ENCODE peak calls at places on chromosomes 7 and 10, in ten cellular contexts. B is MM.1S, R is neural crest cell, G is GM12865, A is H9, X is B cell, N is upper lobe of right lung, L is mammary epithelial cell, W is ovary, V is epithelial cell of esophagus. Q is an unnamed sample.

GRCh38 chr10:100826983-100827818 is 81.8 kb downstream of the PAX2 start:
- DNase-seq in A (peak), B (no peak), R (no peak), G (no peak), W (no peak), X (peak), V (peak), N (no peak), L (peak), Q (no peak)

GRCh38 chr7:112505495-112505894 is 24.7 kb downstream of the LSMEM1 start:
- DNase-seq in B (no peak), L (no peak), N (no peak), A (no peak), W (no peak), R (no peak), V (no peak), X (no peak), G (no peak), Q (no peak)

GRCh38 chr7:151754142-151754590 is 122.7 kb downstream of the PRKAG2 start:
- DNase-seq in N (peak), A (peak), R (peak), L (peak), V (peak), W (peak), G (peak), B (peak), X (peak), Q (peak)

GRCh38 chr7:139635521-139636240 is 112.2 kb downstream of the CLEC2L start:
- DNase-seq in G (no peak), W (no peak), X (no peak), A (no peak), N (no peak), R (no peak), B (no peak), L (no peak), V (no peak), Q (no peak)

GRCh38 chr7:38369816-38370493 is 96.5 kb upstream of the TARP start:
- DNase-seq in V (peak), G (peak), L (peak), B (peak), A (peak), N (peak), R (peak), X (peak), W (peak), Q (peak)

GRCh38 chr10:8136745-8137144 is 82.3 kb downstream of the GATA3 start:
- DNase-seq in B (no peak), L (no peak), W (no peak), X (no peak), V (no peak), R (no peak), A (no peak), G (no peak), N (no peak), Q (no peak)

GRCh38 chr10:31032515-31033132 is 959 bp upstream of the ZNF438 start:
- DNase-seq in V (no peak), A (no peak), X (no peak), N (peak), R (no peak), B (no peak), G (no peak), W (peak), L (no peak), Q (no peak)

GRCh38 chr7:137313196-137313595 is 30.3 kb downstream of the PTN start:
- DNase-seq in R (no peak), V (no peak), G (no peak), A (no peak), X (no peak), L (no peak), B (no peak), W (no peak), N (no peak), Q (no peak)

GRCh38 chr7:90430614-90431445 is 27.6 kb downstream of the CLDN12 start:
- DNase-seq in W (no peak), L (no peak), B (no peak), N (no peak), V (no peak), A (peak), G (no peak), R (no peak), X (no peak), Q (no peak)

GRCh38 chr7:90689256-90689655 is 93.1 kb downstream of the CDK14 start:
- DNase-seq in V (no peak), R (no peak), N (no peak), W (no peak), X (no peak), G (no peak), L (no peak), A (no peak), B (no peak), Q (no peak)

GRCh38 chr10:110610308-110610774 is 33.8 kb upstream of the RBM20 start:
- DNase-seq in A (peak), W (no peak), R (peak), X (peak), B (peak), N (no peak), G (peak), V (peak), L (peak), Q (peak)

GRCh38 chr10:89346264-89346971 is 18.6 kb downstream of the IFIT3 start:
- DNase-seq in W (no peak), A (no peak), X (no peak), V (peak), G (no peak), N (no peak), B (no peak), L (peak), R (no peak), Q (no peak)

GRCh38 chr10:110353244-110354119 is 48.8 kb upstream of the SMNDC1 start:
- DNase-seq in V (peak), G (no peak), A (peak), N (no peak), B (peak), R (no peak), L (peak), W (no peak), X (peak), Q (peak)

GRCh38 chr7:158737064-158737695 is 32.6 kb upstream of the NCAPG2 start:
- DNase-seq in A (no peak), X (no peak), G (no peak), N (no peak), B (no peak), R (no peak), V (no peak), L (no peak), W (no peak), Q (no peak)

GRCh38 chr10:102643346-102644065 is 773 bp upstream of the TRIM8 start:
- DNase-seq in N (peak), L (peak), V (peak), X (peak), W (peak), B (peak), R (peak), G (peak), A (peak), Q (peak)

GRCh38 chr7:20653636-20654035 is 38.2 kb downstream of the ABCB5 start:
- DNase-seq in N (no peak), V (peak), B (no peak), A (no peak), W (no peak), R (no peak), X (no peak), L (peak), G (no peak), Q (no peak)

GRCh38 chr7:2477447-2478386 is 1.5 kb upstream of the GRIFIN start:
- DNase-seq in R (peak), X (peak), A (peak), V (peak), L (peak), G (peak), W (no peak), B (peak), N (peak), Q (no peak)

GRCh38 chr7:685540-685939 is 41.0 kb upstream of the DNAAF5 start:
- DNase-seq in L (no peak), G (no peak), V (no peak), N (no peak), A (no peak), R (no peak), W (no peak), B (no peak), X (no peak), Q (no peak)

GRCh38 chr7:44466300-44467216 is 23.9 kb downstream of the NUDCD3 start:
- DNase-seq in R (no peak), N (no peak), B (no peak), A (no peak), X (no peak), V (no peak), W (no peak), G (no peak), L (no peak), Q (no peak)

GRCh38 chr7:27173412-27174076 is 576 bp downstream of the HOXA10 start:
- DNase-seq in L (no peak), R (no peak), G (no peak), V (no peak), A (peak), N (peak), B (no peak), X (peak), W (no peak), Q (no peak)

GRCh38 chr7:80869821-80870751 is 48.8 kb downstream of the SEMA3C start:
- DNase-seq in W (no peak), A (no peak), X (no peak), N (no peak), G (no peak), L (no peak), R (no peak), V (no peak), B (no peak), Q (no peak)

GRCh38 chr7:94348142-94348541 is 46.6 kb upstream of the COL1A2 start:
- DNase-seq in L (no peak), X (no peak), G (no peak), V (peak), W (peak), A (no peak), B (no peak), R (no peak), N (no peak), Q (peak)

GRCh38 chr10:19652750-19653149 is 163.5 kb upstream of the PLXDC2 start:
- DNase-seq in N (no peak), R (no peak), L (no peak), W (no peak), G (no peak), A (no peak), B (no peak), X (no peak), V (no peak), Q (no peak)

GRCh38 chr7:19621740-19622139 is 87.1 kb downstream of the POLR1F start:
- DNase-seq in W (no peak), A (no peak), R (no peak), B (no peak), V (peak), X (no peak), L (peak), N (no peak), G (no peak), Q (no peak)
- TF ChIP-seq CTCF in W (no peak), A (no peak), R (no peak), B (no peak), V (peak), X (no peak), L (peak), N (no peak), G (no peak), Q (no peak)

GRCh38 chr10:1152386-1153252 is 96.4 kb downstream of the WDR37 start:
- DNase-seq in X (no peak), W (no peak), N (peak), R (no peak), A (no peak), L (no peak), V (peak), G (no peak), B (no peak), Q (no peak)
- TF ChIP-seq CTCF in X (no peak), W (no peak), N (no peak), R (no peak), A (no peak), L (no peak), V (no peak), G (no peak), B (no peak), Q (no peak)

GRCh38 chr7:87220734-87221215 is 1.2 kb upstream of the TMEM243 start:
- DNase-seq in G (peak), L (no peak), X (no peak), V (peak), B (peak), W (no peak), N (no peak), A (no peak), R (no peak), Q (no peak)

GRCh38 chr7:87220026-87220733 is 648 bp upstream of the TMEM243 start:
- DNase-seq in X (peak), L (peak), W (peak), V (peak), B (peak), A (peak), N (peak), G (peak), R (peak), Q (peak)

GRCh38 chr7:87218941-87219544 is 489 bp downstream of the TMEM243 start:
- DNase-seq in G (peak), A (peak), N (peak), X (peak), R (no peak), V (peak), B (peak), L (peak), W (peak), Q (no peak)

GRCh38 chr7:87217983-87218653 is 1.4 kb downstream of the TMEM243 start:
- DNase-seq in N (no peak), B (no peak), X (no peak), V (no peak), L (no peak), A (no peak), G (no peak), W (no peak), R (no peak), Q (no peak)

GRCh38 chr7:87219545-87220025 is at the start of gene TMEM243:
- DNase-seq in B (peak), V (peak), R (peak), W (peak), G (peak), L (peak), X (peak), A (peak), N (peak), Q (peak)
- TF ChIP-seq CTCF in B (peak), V (no peak), R (peak), W (peak), G (peak), L (peak), X (peak), A (no peak), N (peak), Q (peak)

DNA sequence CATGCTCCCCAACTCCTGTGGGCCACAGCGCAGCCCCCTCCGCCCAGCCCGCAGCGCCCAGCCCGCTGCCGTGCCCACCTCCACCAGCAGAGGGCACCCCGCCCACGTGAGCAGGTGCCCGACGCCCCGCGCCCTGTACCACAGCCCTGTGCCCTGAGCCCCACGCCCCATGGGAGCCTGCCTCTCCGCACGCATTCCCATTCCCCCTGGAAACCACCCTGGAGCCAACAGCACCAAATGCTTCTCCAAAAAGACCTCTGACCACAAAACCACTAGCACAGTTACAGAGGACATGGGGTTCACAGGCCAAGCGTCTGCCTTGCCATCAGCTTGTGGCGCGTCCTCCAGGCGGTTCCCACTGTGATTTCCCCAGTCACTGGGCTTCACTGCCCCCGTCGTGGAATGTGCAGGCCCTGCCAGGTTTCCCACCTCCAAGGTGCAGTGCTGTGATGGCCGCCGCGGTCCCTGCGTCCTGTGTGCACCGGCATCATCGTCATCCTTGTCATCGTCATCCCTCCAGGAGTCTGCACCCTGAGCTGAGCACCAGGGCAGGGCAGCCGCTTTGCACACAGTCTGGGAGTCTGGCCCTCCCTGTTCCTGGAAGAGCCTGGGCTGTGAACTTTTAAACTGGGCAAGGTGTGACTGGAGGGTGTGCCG is 61.7 kb downstream of the PWWP2B start:
- DNase-seq in B (no peak), L (no peak), V (peak), W (peak), G (peak), R (peak), N (peak), A (peak), X (peak), Q (no peak)
- TF ChIP-seq CTCF in B (peak), L (peak), V (peak), W (peak), G (peak), R (peak), N (peak), A (peak), X (peak), Q (peak)

DNA sequence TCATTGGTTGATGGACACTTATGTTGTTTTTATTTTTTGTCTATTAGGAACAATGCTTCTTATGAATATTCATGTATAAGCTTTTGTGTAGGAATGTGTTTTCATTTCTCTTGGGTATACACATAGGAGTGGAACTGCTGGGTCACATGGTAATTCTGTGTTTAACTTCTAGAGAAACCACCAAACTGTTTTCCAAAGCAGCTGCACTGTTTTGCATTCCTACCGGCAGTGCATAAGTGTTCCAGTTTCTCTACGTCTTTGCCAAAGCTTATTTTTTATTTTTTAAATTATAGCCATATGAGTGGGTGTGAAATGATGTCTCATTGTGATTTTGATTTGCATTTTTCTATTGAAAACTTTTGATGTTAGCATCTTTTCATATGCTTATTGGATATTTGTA is 51.3 kb downstream of the ADK start:
- DNase-seq in G (no peak), X (no peak), V (no peak), A (no peak), L (no peak), W (no peak), R (no peak), B (no peak), N (no peak), Q (no peak)
- TF ChIP-seq CTCF in G (no peak), X (no peak), V (no peak), A (no peak), L (no peak), W (no peak), R (no peak), B (no peak), N (no peak), Q (peak)

Q was measured in AG09319.